ENCODE peak calls at places on chromosomes 16 and 17, in four cellular contexts. Q is HepG2, X is H1, U is GM12878. C is an unnamed sample.

GRCh38 chr16:49608801-49609200 is 235.2 kb downstream of the C16orf78 start:
- DNase-seq in Q (peak; percentile 39), X (no peak), U (no peak), C (peak; percentile 9)

GRCh38 chr17:42421479-42422332 is 1.4 kb downstream of the CAVIN1 start:
- DNase-seq in Q (no peak), X (no peak), U (no peak), C (peak; percentile 87)

GRCh38 chr16:85178596-85178995 is 66.3 kb upstream of the CIBAR2 start:
- DNase-seq in Q (no peak), X (no peak), U (no peak), C (no peak)

GRCh38 chr16:28193530-28194423 is 18.0 kb downstream of the XPO6 start:
- DNase-seq in Q (no peak), X (no peak), U (no peak), C (no peak)

GRCh38 chr16:66382171-66382965 is 15.9 kb downstream of the CDH5 start:
- DNase-seq in Q (no peak), X (peak; percentile 53), U (no peak), C (no peak)

GRCh38 chr17:81672504-81672903 is 6.0 kb downstream of the CCDC137 start:
- DNase-seq in Q (no peak), X (no peak), U (no peak), C (no peak)

GRCh38 chr16:29126057-29126494 is 141.2 kb downstream of the LAT start:
- DNase-seq in Q (no peak), X (no peak), U (no peak), C (no peak)

GRCh38 chr16:7324306-7324705 is 8.3 kb upstream of the RBFOX1 start:
- DNase-seq in Q (no peak), X (no peak), U (no peak), C (no peak)

GRCh38 chr16:76535-77272 is 1.3 kb upstream of the MPG start:
- DNase-seq in Q (peak; percentile 66), X (no peak), U (no peak), C (peak; percentile 86)

GRCh38 chr17:68289936-68290267 is 1.0 kb downstream of the SLC16A6 start:
- DNase-seq in Q (no peak), X (no peak), U (no peak), C (no peak)

GRCh38 chr16:75319513-75320401 is 68.3 kb upstream of the BCAR1 start:
- DNase-seq in Q (no peak), X (no peak), U (peak; percentile 78), C (no peak)

GRCh38 chr16:66619534-66620418 is 15.3 kb downstream of the CMTM3 start:
- DNase-seq in Q (no peak), X (no peak), U (no peak), C (no peak)

GRCh38 chr16:1791943-1792812 is 1.3 kb downstream of the IGFALS start:
- DNase-seq in Q (no peak), X (no peak), U (no peak), C (no peak)
- TF ChIP-seq EP300 in Q (no peak), X (no peak), U (no peak), C (no peak)

DNA sequence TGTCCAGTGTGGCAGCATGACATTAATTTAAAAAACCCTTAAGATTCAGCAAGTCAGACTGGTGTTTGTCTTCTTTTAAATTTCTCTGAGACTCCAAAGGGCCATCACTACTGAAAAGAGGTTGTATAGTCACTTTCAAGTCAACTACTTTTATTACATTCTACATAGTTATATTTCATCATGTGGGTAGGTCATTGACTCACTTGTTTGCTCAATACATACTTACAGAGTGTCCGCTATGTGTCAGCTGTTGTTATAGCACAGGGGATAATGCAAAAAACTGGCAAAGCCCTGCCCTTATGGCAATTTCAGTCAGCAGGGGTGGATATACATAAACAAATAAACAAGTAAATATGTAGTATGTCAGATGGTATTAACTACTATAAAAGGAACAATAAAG is 2.5 kb upstream of the MYH4 start:
- DNase-seq in Q (no peak), X (no peak), U (no peak), C (no peak)
- TF ChIP-seq SP1 in Q (no peak), X (no peak), U (no peak), C (no peak)

GRCh38 chr17:13409455-13409854 is 192.3 kb downstream of the HS3ST3A1 start:
- DNase-seq in Q (no peak), X (no peak), U (no peak), C (no peak)
- TF ChIP-seq EP300 in Q (no peak), X (no peak), U (no peak), C (no peak)

GRCh38 chr16:69812213-69813014 is 50.3 kb downstream of the WWP2 start:
- DNase-seq in Q (no peak), X (no peak), U (no peak), C (peak; percentile 28)
- TF ChIP-seq SP1 in Q (no peak), X (no peak), U (no peak), C (no peak)

GRCh38 chr17:59757043-59757824 is 49.8 kb downstream of the VMP1 start:
- DNase-seq in Q (no peak), X (no peak), U (no peak), C (no peak)

GRCh38 chr17:59753522-59754467 is 46.3 kb downstream of the VMP1 start:
- DNase-seq in Q (peak; percentile 88), X (no peak), U (peak; percentile 73), C (peak; percentile 57)

GRCh38 chr17:59757881-59758385 is 50.5 kb downstream of the VMP1 start:
- DNase-seq in Q (no peak), X (no peak), U (no peak), C (no peak)

GRCh38 chr17:59754547-59754946 is 47.1 kb downstream of the VMP1 start:
- DNase-seq in Q (peak; percentile 95), X (no peak), U (no peak), C (peak; percentile 18)

GRCh38 chr17:59756236-59756818 is 48.9 kb downstream of the VMP1 start:
- DNase-seq in Q (peak; percentile 88), X (no peak), U (no peak), C (no peak)
- TF ChIP-seq EP300 in Q (peak; percentile 89), X (no peak), U (no peak), C (no peak)

DNA sequence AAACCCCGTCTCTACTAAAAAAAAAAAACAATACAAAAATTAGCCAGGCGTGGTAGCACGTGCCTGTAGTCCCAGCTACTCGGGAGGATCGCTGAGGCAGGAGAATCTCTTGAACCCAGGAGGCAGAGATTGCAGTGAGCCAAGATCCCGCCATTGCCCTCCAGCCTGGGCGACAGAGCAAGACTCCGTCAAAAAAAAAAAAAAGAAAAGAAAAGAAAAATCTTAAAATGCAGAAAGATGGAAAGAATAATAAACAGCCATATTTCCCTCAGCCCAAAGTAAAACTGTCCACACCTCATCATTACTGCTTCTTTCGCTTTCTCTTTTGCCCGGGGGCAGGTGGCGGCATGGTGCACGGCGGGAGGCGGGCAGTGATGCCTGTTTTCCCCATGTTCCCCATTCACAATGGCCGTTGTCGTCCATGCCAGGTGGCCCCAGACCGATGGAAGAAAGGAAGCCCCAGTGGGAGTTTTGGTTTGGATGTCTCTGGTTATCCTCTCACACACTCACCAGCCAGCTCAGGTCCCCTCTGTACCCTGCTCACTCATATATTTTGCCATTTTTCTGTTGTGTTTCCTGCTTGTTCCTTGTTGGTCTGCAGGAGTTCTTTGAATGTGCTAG is 37.0 kb upstream of the PEMT start:
- DNase-seq in Q (no peak), X (no peak), U (peak; percentile 15), C (no peak)
- TF ChIP-seq SP1 in Q (no peak), X (no peak), U (no peak), C (no peak)

GRCh38 chr16:89924298-89924924 is 1.3 kb downstream of the TUBB3 start:
- DNase-seq in Q (peak; percentile 55), X (peak; percentile 75), U (no peak), C (peak; percentile 46)

GRCh38 chr16:89923640-89924297 is 627 bp downstream of the TUBB3 start:
- DNase-seq in Q (peak; percentile 56), X (no peak), U (no peak), C (no peak)

GRCh38 chr16:89921699-89922476 is 1.3 kb upstream of the TUBB3 start:
- DNase-seq in Q (peak; percentile 85), X (no peak), U (no peak), C (peak; percentile 89)

GRCh38 chr16:89922477-89922883 is 662 bp upstream of the TUBB3 start:
- DNase-seq in Q (peak; percentile 88), X (no peak), U (no peak), C (peak; percentile 55)

GRCh38 chr16:89922884-89923639 is at the start of gene TUBB3:
- DNase-seq in Q (peak; percentile 73), X (no peak), U (no peak), C (peak; percentile 91)
- TF ChIP-seq EP300 in Q (peak; percentile 29), X (no peak), U (no peak), C (no peak)

C was measured in K562.